ENCODE peak calls at places on chromosome 14, in six cellular contexts. K is A549, T is GM12878, I is HepG2, G is endothelial cell of umbilical vein, R is K562. C is an unnamed sample.

GRCh38 chr14:19917955-19918518 is 2.4 kb upstream of the OR4K5 start:
- DNase-seq in T (no peak), K (no peak), G (no peak), R (no peak), I (peak), C (no peak)

GRCh38 chr14:99276482-99276881 is 4.5 kb upstream of the BCL11B start:
- DNase-seq in G (no peak), T (no peak), K (no peak), R (no peak), I (no peak), C (no peak)

GRCh38 chr14:52467515-52468266 is 84.6 kb downstream of the TXNDC16 start:
- DNase-seq in I (no peak), T (no peak), R (no peak), G (no peak), K (no peak), C (no peak)

GRCh38 chr14:24634158-24634557 is at the start of gene GZMB:
- DNase-seq in T (no peak), I (no peak), R (no peak), G (no peak), K (no peak), C (peak)

GRCh38 chr14:70064111-70064885 is 124.5 kb downstream of the SLC8A3 start:
- DNase-seq in R (no peak), K (peak), T (no peak), I (no peak), G (no peak), C (no peak)

GRCh38 chr14:80862983-80863382 is 78.6 kb downstream of the CEP128 start:
- DNase-seq in T (no peak), K (no peak), G (peak), I (no peak), R (no peak), C (no peak)

GRCh38 chr14:72810201-72810600 is 83.7 kb downstream of the DPF3 start:
- DNase-seq in K (no peak), G (no peak), T (no peak), I (no peak), R (no peak), C (no peak)

GRCh38 chr14:23829736-23830474 is 123.7 kb upstream of the DHRS4 start:
- DNase-seq in I (peak), K (peak), G (peak), R (no peak), T (no peak), C (peak)

GRCh38 chr14:23294734-23295561 is 7.7 kb downstream of the PPP1R3E start:
- DNase-seq in T (no peak), I (peak), K (peak), R (peak), G (peak), C (peak)

GRCh38 chr14:61218765-61219164 is 62.4 kb downstream of the TMEM30B start:
- DNase-seq in T (no peak), G (no peak), I (no peak), K (no peak), R (no peak), C (no peak)

GRCh38 chr14:75906680-75907280 is 75.0 kb downstream of the TGFB3 start:
- DNase-seq in K (peak), I (peak), G (peak), R (peak), T (no peak), C (peak)

GRCh38 chr14:94345344-94346072 is 22.4 kb upstream of the SERPINA6 start:
- DNase-seq in T (no peak), K (peak), I (peak), G (no peak), R (no peak), C (no peak)

GRCh38 chr14:99246536-99247083 is 25.4 kb downstream of the BCL11B start:
- DNase-seq in G (no peak), R (no peak), I (no peak), K (no peak), T (no peak), C (no peak)

GRCh38 chr14:102280376-102280962 is 24.5 kb downstream of the MOK start:
- DNase-seq in G (no peak), I (no peak), K (peak), R (no peak), T (no peak), C (peak)

GRCh38 chr14:95273041-95273978 is 46.4 kb downstream of the CLMN start:
- DNase-seq in G (no peak), T (no peak), R (no peak), I (peak), K (no peak), C (no peak)

GRCh38 chr14:88023658-88024187 is 18.8 kb downstream of the GPR65 start:
- DNase-seq in I (peak), K (no peak), G (no peak), T (no peak), R (no peak), C (no peak)

GRCh38 chr14:84760506-84760905 is 769.4 kb upstream of the FLRT2 start:
- DNase-seq in K (no peak), I (no peak), G (no peak), T (no peak), R (no peak), C (no peak)

GRCh38 chr14:73462815-73463214 is 4.5 kb upstream of the NUMB start:
- DNase-seq in I (no peak), G (peak), K (no peak), T (no peak), R (no peak), C (peak)

GRCh38 chr14:55332654-55333570 is 61.7 kb downstream of the FBXO34 start:
- DNase-seq in T (no peak), K (no peak), G (no peak), I (no peak), R (no peak), C (no peak)

GRCh38 chr14:103008768-103009342 is 48.5 kb downstream of the CDC42BPB start:
- DNase-seq in I (no peak), R (no peak), G (peak), T (no peak), K (no peak), C (peak)

GRCh38 chr14:88962356-88962755 is 137.9 kb downstream of the TTC8 start:
- DNase-seq in K (no peak), R (no peak), G (no peak), T (no peak), I (no peak), C (no peak)

GRCh38 chr14:63770187-63770807 is 42.4 kb upstream of the SGPP1 start:
- DNase-seq in I (peak), R (no peak), K (peak), T (no peak), G (peak), C (peak)

GRCh38 chr14:104123879-104124278 is 14.5 kb upstream of the KIF26A start:
- DNase-seq in T (no peak), R (no peak), K (no peak), G (no peak), I (no peak), C (no peak)

GRCh38 chr14:104119700-104120251 is 18.6 kb upstream of the KIF26A start:
- DNase-seq in K (no peak), I (no peak), G (no peak), T (no peak), R (no peak), C (no peak)

GRCh38 chr14:104119119-104119699 is 19.2 kb upstream of the KIF26A start:
- DNase-seq in R (no peak), K (no peak), T (no peak), G (no peak), I (no peak), C (no peak)

GRCh38 chr14:104120281-104120741 is 18.1 kb upstream of the KIF26A start:
- DNase-seq in K (no peak), T (no peak), R (no peak), I (no peak), G (no peak), C (no peak)

GRCh38 chr14:104121142-104121541 is 17.2 kb upstream of the KIF26A start:
- DNase-seq in T (no peak), I (no peak), K (no peak), G (no peak), R (no peak), C (no peak)
- TF ChIP-seq MYC in T (no peak), I (no peak), K (no peak), G (no peak), R (no peak), C (no peak)

DNA sequence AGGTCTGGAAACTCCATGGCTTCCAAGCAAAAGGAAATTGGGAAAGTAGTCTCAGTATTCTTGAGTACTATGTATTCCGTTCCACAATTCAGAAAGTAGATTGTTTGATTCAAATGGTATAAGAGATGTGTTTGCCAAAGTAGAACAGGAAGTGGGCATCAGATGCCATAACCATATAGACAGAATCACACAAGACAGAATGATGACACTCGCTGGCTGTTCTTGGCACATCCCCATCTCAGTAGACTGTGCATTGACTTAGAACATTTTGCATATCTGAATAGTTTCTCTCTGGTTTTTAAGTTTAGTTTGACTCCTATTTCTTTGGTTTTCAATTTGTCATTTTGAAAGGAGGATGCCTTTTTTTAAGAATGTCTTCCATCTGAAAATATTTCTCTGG is 221.1 kb upstream of the RGS6 start:
- DNase-seq in T (no peak), G (no peak), I (no peak), K (no peak), R (no peak), C (no peak)
- TF ChIP-seq MYC in T (no peak), G (no peak), I (no peak), K (no peak), R (no peak), C (no peak)

GRCh38 chr14:100709252-100709955 is 17.3 kb upstream of the DLK1 start:
- DNase-seq in G (peak), T (no peak), I (no peak), R (no peak), K (no peak), C (no peak)
- TF ChIP-seq MYC in G (no peak), T (no peak), I (no peak), R (no peak), K (no peak), C (no peak)

GRCh38 chr14:37596790-37597189 is 1.4 kb downstream of the TTC6 start:
- DNase-seq in T (no peak), I (no peak), R (no peak), G (no peak), K (no peak), C (no peak)

GRCh38 chr14:37594238-37594915 is 672 bp downstream of the FOXA1 start:
- DNase-seq in R (peak), G (peak), I (peak), K (peak), T (no peak), C (peak)

GRCh38 chr14:37597538-37598084 is 2.2 kb downstream of the TTC6 start:
- DNase-seq in R (no peak), I (no peak), T (no peak), K (peak), G (no peak), C (no peak)

GRCh38 chr14:37594916-37595808 is at the start of the genes FOXA1 and TTC6:
- DNase-seq in I (peak), K (peak), T (no peak), R (peak), G (no peak), C (peak)

DNA sequence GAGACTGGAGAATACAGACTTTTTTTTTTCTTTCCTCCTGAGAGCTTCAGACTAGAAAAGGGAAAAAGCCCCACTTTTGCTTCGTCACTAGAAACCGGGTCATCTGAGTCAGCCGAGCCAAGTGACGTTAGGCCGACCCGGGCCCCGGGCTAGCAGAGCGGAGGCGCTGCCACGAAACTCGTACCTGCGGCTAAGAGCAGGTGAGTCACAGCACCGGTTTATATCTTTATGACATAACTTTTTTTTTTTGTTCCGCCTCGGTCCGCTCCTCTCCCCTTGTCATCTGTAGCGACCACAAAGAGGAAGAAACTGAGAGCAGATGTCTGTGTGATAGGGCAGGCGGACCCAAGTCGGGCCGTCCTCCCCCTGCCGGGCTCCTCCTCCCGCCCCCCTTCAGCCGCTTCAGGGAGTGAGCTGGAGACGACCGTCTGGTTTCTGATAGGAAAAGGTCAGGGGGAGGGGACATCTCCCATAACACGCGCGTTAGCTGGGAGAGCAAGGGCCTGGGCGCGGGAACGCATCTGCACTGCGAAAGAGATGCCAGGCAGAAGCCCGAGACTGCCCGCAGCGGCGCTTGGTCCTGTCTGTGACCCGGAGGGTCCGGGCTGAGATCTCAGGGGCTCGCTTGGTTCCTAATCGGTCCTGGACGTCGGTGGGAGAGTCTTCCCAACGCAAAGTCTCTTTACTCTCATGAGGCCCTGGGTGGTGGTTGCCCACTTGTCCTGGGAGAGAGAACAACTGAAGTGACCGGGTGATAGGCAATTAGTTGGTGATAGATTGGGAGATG is 573 bp downstream of the TTC6 start:
- DNase-seq in K (peak), R (peak), T (no peak), G (no peak), I (peak), C (peak)
- TF ChIP-seq MYC in K (peak), R (no peak), T (no peak), G (no peak), I (peak), C (no peak)

GRCh38 chr14:65949711-65950516 is 536.3 kb upstream of the CCDC196 start:
- DNase-seq in K (peak), G (no peak), I (peak), R (peak), T (no peak), C (no peak)
- TF ChIP-seq MYC in K (no peak), G (no peak), I (no peak), R (no peak), T (no peak), C (no peak)